ENCODE peak calls at places on chromosome 3, in five cellular contexts. One of them, this sample, is unnamed.
A peak's percentile ranks its signal among the peaks of the same experiment; 100 is the strongest.

GRCh38 chr3:141462176-141462859 is 24.5 kb upstream of the RASA2 start:
- DNase-seq in thoracic aorta: no peak
- DNase-seq in psoas muscle: no peak
- DNase-seq in suprapubic skin: no peak
- DNase-seq in astrocyte of the spinal cord: no peak
- DNase-seq in this sample: no peak

GRCh38 chr3:14397531-14397930 is 4.9 kb upstream of the SLC6A6 start:
- DNase-seq in astrocyte of the spinal cord: no peak
- DNase-seq in thoracic aorta: no peak
- DNase-seq in suprapubic skin: no peak
- DNase-seq in psoas muscle: no peak
- DNase-seq in this sample: no peak

GRCh38 chr3:119322021-119322522 is 27.9 kb downstream of the ARHGAP31 start:
- DNase-seq in suprapubic skin: no peak
- DNase-seq in astrocyte of the spinal cord: peak; percentile 52
- DNase-seq in psoas muscle: no peak
- DNase-seq in thoracic aorta: no peak
- DNase-seq in this sample: no peak

GRCh38 chr3:14391033-14391432 is 11.4 kb upstream of the SLC6A6 start:
- DNase-seq in suprapubic skin: no peak
- DNase-seq in psoas muscle: peak; percentile 87
- DNase-seq in thoracic aorta: no peak
- DNase-seq in astrocyte of the spinal cord: peak; percentile 24
- DNase-seq in this sample: no peak

GRCh38 chr3:67790043-67790442 is 135.6 kb upstream of the SUCLG2 start:
- DNase-seq in suprapubic skin: no peak
- DNase-seq in psoas muscle: no peak
- DNase-seq in thoracic aorta: no peak
- DNase-seq in astrocyte of the spinal cord: peak; percentile 52
- DNase-seq in this sample: peak; percentile 53

GRCh38 chr3:38472342-38472741 is 18.7 kb downstream of the ACVR2B start:
- DNase-seq in thoracic aorta: no peak
- DNase-seq in psoas muscle: no peak
- DNase-seq in suprapubic skin: no peak
- DNase-seq in astrocyte of the spinal cord: no peak
- DNase-seq in this sample: no peak

GRCh38 chr3:15665510-15666150 is 64.1 kb downstream of the BTD start:
- DNase-seq in astrocyte of the spinal cord: peak; percentile 36
- DNase-seq in psoas muscle: no peak
- DNase-seq in suprapubic skin: no peak
- DNase-seq in thoracic aorta: no peak
- DNase-seq in this sample: no peak

GRCh38 chr3:141659821-141660597 is 78.1 kb upstream of the RNF7 start:
- DNase-seq in suprapubic skin: peak; percentile 86
- DNase-seq in astrocyte of the spinal cord: peak; percentile 20
- DNase-seq in psoas muscle: peak; percentile 66
- DNase-seq in thoracic aorta: peak; percentile 9
- DNase-seq in this sample: peak; percentile 88

GRCh38 chr3:38600551-38600950 is 48.9 kb downstream of the SCN5A start:
- DNase-seq in astrocyte of the spinal cord: no peak
- DNase-seq in suprapubic skin: no peak
- DNase-seq in psoas muscle: peak; percentile 4
- DNase-seq in thoracic aorta: no peak
- DNase-seq in this sample: no peak

GRCh38 chr3:122680381-122681293 is at the start of gene PARP14:
- DNase-seq in astrocyte of the spinal cord: peak; percentile 77
- DNase-seq in psoas muscle: peak; percentile 73
- DNase-seq in suprapubic skin: peak; percentile 84
- DNase-seq in thoracic aorta: no peak
- DNase-seq in this sample: peak; percentile 50

GRCh38 chr3:195909645-195910498 is 1.5 kb upstream of the TNK2 start:
- DNase-seq in astrocyte of the spinal cord: peak; percentile 83
- DNase-seq in thoracic aorta: no peak
- DNase-seq in psoas muscle: peak; percentile 95
- DNase-seq in suprapubic skin: peak; percentile 90
- DNase-seq in this sample: peak; percentile 89

GRCh38 chr3:131217296-131217741 is 164.3 kb upstream of the NUDT16 start:
- DNase-seq in astrocyte of the spinal cord: peak; percentile 77
- DNase-seq in suprapubic skin: no peak
- DNase-seq in thoracic aorta: no peak
- DNase-seq in psoas muscle: no peak
- DNase-seq in this sample: no peak

GRCh38 chr3:50269977-50270413 is 1.0 kb downstream of the SEMA3B start:
- DNase-seq in astrocyte of the spinal cord: no peak
- DNase-seq in psoas muscle: no peak
- DNase-seq in thoracic aorta: no peak
- DNase-seq in suprapubic skin: no peak
- DNase-seq in this sample: no peak

GRCh38 chr3:112437146-112438022 is 61.9 kb downstream of the BTLA start:
- DNase-seq in astrocyte of the spinal cord: peak; percentile 29
- DNase-seq in psoas muscle: no peak
- DNase-seq in thoracic aorta: no peak
- DNase-seq in suprapubic skin: no peak
- DNase-seq in this sample: no peak

GRCh38 chr3:127678315-127678599 is 5.5 kb downstream of the ABTB1 start:
- DNase-seq in thoracic aorta: no peak
- DNase-seq in astrocyte of the spinal cord: no peak
- DNase-seq in psoas muscle: no peak
- DNase-seq in suprapubic skin: no peak
- DNase-seq in this sample: no peak

GRCh38 chr3:38334656-38335055 is 11.9 kb upstream of the XYLB start:
- DNase-seq in suprapubic skin: no peak
- DNase-seq in psoas muscle: no peak
- DNase-seq in astrocyte of the spinal cord: peak; percentile 83
- DNase-seq in thoracic aorta: no peak
- DNase-seq in this sample: no peak

GRCh38 chr3:156739976-156740375 is 65.6 kb downstream of the TIPARP start:
- DNase-seq in astrocyte of the spinal cord: no peak
- DNase-seq in suprapubic skin: no peak
- DNase-seq in psoas muscle: no peak
- DNase-seq in thoracic aorta: no peak
- DNase-seq in this sample: no peak

GRCh38 chr3:93904568-93904967 is 69.1 kb downstream of the PROS1 start:
- DNase-seq in psoas muscle: no peak
- DNase-seq in astrocyte of the spinal cord: no peak
- DNase-seq in thoracic aorta: no peak
- DNase-seq in suprapubic skin: no peak
- DNase-seq in this sample: no peak

GRCh38 chr3:45205126-45205525 is 21.0 kb downstream of the TMEM158 start:
- DNase-seq in astrocyte of the spinal cord: no peak
- DNase-seq in psoas muscle: no peak
- DNase-seq in thoracic aorta: no peak
- DNase-seq in suprapubic skin: no peak
- DNase-seq in this sample: no peak

GRCh38 chr3:146889616-146890015 is 284.5 kb upstream of the PLSCR5 start:
- DNase-seq in psoas muscle: no peak
- DNase-seq in thoracic aorta: no peak
- DNase-seq in astrocyte of the spinal cord: no peak
- DNase-seq in suprapubic skin: no peak
- DNase-seq in this sample: no peak

GRCh38 chr3:50491023-50491422 is 12.4 kb downstream of the CACNA2D2 start:
- DNase-seq in thoracic aorta: no peak
- DNase-seq in suprapubic skin: no peak
- DNase-seq in astrocyte of the spinal cord: no peak
- DNase-seq in psoas muscle: no peak
- DNase-seq in this sample: no peak

GRCh38 chr3:73572371-73572770 is 52.4 kb downstream of the PDZRN3 start:
- DNase-seq in suprapubic skin: no peak
- DNase-seq in thoracic aorta: no peak
- DNase-seq in psoas muscle: no peak
- DNase-seq in astrocyte of the spinal cord: no peak
- DNase-seq in this sample: peak; percentile 42

GRCh38 chr3:69014022-69014580 is 617 bp upstream of the EOGT start:
- DNase-seq in psoas muscle: no peak
- DNase-seq in thoracic aorta: no peak
- DNase-seq in astrocyte of the spinal cord: no peak
- DNase-seq in suprapubic skin: no peak
- DNase-seq in this sample: no peak

GRCh38 chr3:187259171-187259570 is 32.4 kb downstream of the MASP1 start:
- DNase-seq in astrocyte of the spinal cord: no peak
- DNase-seq in suprapubic skin: no peak
- DNase-seq in psoas muscle: no peak
- DNase-seq in thoracic aorta: no peak
- DNase-seq in this sample: no peak
- TF ChIP-seq CTCF in astrocyte of the spinal cord: no peak
- TF ChIP-seq CTCF in suprapubic skin: no peak
- TF ChIP-seq CTCF in psoas muscle: no peak
- TF ChIP-seq CTCF in thoracic aorta: no peak
- TF ChIP-seq CTCF in this sample: no peak

GRCh38 chr3:115975796-115976195 is 352.5 kb downstream of the GAP43 start:
- DNase-seq in suprapubic skin: no peak
- DNase-seq in astrocyte of the spinal cord: no peak
- DNase-seq in psoas muscle: no peak
- DNase-seq in thoracic aorta: no peak
- DNase-seq in this sample: no peak

GRCh38 chr3:115975353-115975752 is 352.0 kb downstream of the GAP43 start:
- DNase-seq in suprapubic skin: no peak
- DNase-seq in thoracic aorta: no peak
- DNase-seq in psoas muscle: no peak
- DNase-seq in astrocyte of the spinal cord: peak; percentile 88
- DNase-seq in this sample: no peak

GRCh38 chr3:115974940-115975339 is 351.6 kb downstream of the GAP43 start:
- DNase-seq in suprapubic skin: no peak
- DNase-seq in thoracic aorta: no peak
- DNase-seq in psoas muscle: no peak
- DNase-seq in astrocyte of the spinal cord: no peak
- DNase-seq in this sample: no peak

GRCh38 chr3:115980709-115981108 is 357.4 kb downstream of the GAP43 start:
- DNase-seq in astrocyte of the spinal cord: no peak
- DNase-seq in psoas muscle: no peak
- DNase-seq in thoracic aorta: no peak
- DNase-seq in suprapubic skin: no peak
- DNase-seq in this sample: no peak

GRCh38 chr3:115977866-115978265 is 354.6 kb downstream of the GAP43 start:
- DNase-seq in suprapubic skin: no peak
- DNase-seq in psoas muscle: no peak
- DNase-seq in thoracic aorta: no peak
- DNase-seq in astrocyte of the spinal cord: no peak
- DNase-seq in this sample: no peak
- TF ChIP-seq CTCF in suprapubic skin: no peak
- TF ChIP-seq CTCF in psoas muscle: no peak
- TF ChIP-seq CTCF in thoracic aorta: no peak
- TF ChIP-seq CTCF in astrocyte of the spinal cord: no peak
- TF ChIP-seq CTCF in this sample: no peak

GRCh38 chr3:149879872-149880271 is 66.9 kb downstream of the RNF13 start:
- DNase-seq in suprapubic skin: peak; percentile 80
- DNase-seq in thoracic aorta: no peak
- DNase-seq in psoas muscle: peak; percentile 68
- DNase-seq in astrocyte of the spinal cord: peak; percentile 72
- DNase-seq in this sample: peak; percentile 58
- TF ChIP-seq CTCF in suprapubic skin: peak; percentile 22
- TF ChIP-seq CTCF in thoracic aorta: peak; percentile 55
- TF ChIP-seq CTCF in psoas muscle: peak; percentile 61
- TF ChIP-seq CTCF in astrocyte of the spinal cord: peak; percentile 72
- TF ChIP-seq CTCF in this sample: peak; percentile 57

DNA sequence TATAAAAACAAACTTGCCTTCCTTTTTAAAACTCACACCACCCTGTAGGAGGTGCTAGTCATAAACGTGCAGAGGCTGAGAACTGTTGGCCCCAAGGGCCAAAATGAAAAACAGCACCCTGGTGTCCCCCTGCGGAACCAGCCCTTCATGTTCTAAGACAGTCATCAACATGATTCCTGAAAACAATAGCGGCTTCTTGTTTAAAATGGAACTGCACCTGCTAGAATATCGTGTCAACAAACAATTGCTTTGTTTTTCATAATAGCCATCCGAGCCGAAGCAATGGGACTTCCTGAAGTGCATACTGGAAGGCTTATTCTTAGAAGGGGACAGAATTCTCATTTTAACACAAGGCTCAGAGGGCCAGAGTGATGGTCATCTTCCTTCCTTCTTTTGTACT is 43.7 kb downstream of the MECOM start:
- DNase-seq in psoas muscle: no peak
- DNase-seq in thoracic aorta: no peak
- DNase-seq in suprapubic skin: no peak
- DNase-seq in astrocyte of the spinal cord: no peak
- DNase-seq in this sample: no peak
- TF ChIP-seq CTCF in psoas muscle: peak; percentile 10
- TF ChIP-seq CTCF in thoracic aorta: no peak
- TF ChIP-seq CTCF in suprapubic skin: no peak
- TF ChIP-seq CTCF in astrocyte of the spinal cord: no peak
- TF ChIP-seq CTCF in this sample: peak; percentile 8

GRCh38 chr3:137792633-137793271 is 28.6 kb downstream of the SOX14 start:
- DNase-seq in thoracic aorta: no peak
- DNase-seq in astrocyte of the spinal cord: no peak
- DNase-seq in suprapubic skin: no peak
- DNase-seq in psoas muscle: no peak
- DNase-seq in this sample: no peak
- TF ChIP-seq CTCF in thoracic aorta: no peak
- TF ChIP-seq CTCF in astrocyte of the spinal cord: peak; percentile 50
- TF ChIP-seq CTCF in suprapubic skin: peak; percentile 43
- TF ChIP-seq CTCF in psoas muscle: peak; percentile 23
- TF ChIP-seq CTCF in this sample: peak; percentile 37

GRCh38 chr3:126407412-126408044 is 12.8 kb downstream of the CFAP100 start:
- DNase-seq in thoracic aorta: no peak
- DNase-seq in suprapubic skin: no peak
- DNase-seq in astrocyte of the spinal cord: no peak
- DNase-seq in psoas muscle: no peak
- DNase-seq in this sample: no peak
- TF ChIP-seq CTCF in thoracic aorta: no peak
- TF ChIP-seq CTCF in suprapubic skin: no peak
- TF ChIP-seq CTCF in astrocyte of the spinal cord: no peak
- TF ChIP-seq CTCF in psoas muscle: no peak
- TF ChIP-seq CTCF in this sample: no peak

GRCh38 chr3:46709147-46709654 is 8.0 kb downstream of the TMIE start:
- DNase-seq in thoracic aorta: no peak
- DNase-seq in psoas muscle: peak; percentile 42
- DNase-seq in suprapubic skin: no peak
- DNase-seq in astrocyte of the spinal cord: no peak
- DNase-seq in this sample: no peak
- TF ChIP-seq CTCF in thoracic aorta: no peak
- TF ChIP-seq CTCF in psoas muscle: no peak
- TF ChIP-seq CTCF in suprapubic skin: no peak
- TF ChIP-seq CTCF in astrocyte of the spinal cord: no peak
- TF ChIP-seq CTCF in this sample: no peak

DNA sequence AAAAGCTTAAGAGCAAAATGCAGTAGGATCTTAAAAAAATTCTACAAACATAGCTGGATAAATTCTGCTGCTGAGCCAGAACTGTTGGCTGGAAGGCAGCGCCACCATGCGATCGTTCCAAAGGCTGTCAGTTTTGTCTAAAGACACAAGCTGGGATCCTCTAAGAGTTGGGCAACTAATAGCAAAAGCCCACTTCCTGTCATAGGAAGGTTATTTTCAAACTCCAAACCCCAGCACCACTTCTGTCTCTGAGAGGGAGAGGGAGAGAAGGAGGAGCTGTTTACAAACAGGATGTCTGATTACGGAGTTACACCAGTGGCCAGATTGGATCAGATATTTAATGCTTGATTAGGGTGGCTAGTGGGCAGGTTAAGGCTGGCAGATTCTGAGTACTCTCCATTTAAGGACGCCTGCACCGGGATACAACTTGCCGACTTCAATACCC is 44.0 kb downstream of the EIF4E3 start:
- DNase-seq in astrocyte of the spinal cord: peak; percentile 74
- DNase-seq in thoracic aorta: no peak
- DNase-seq in suprapubic skin: no peak
- DNase-seq in psoas muscle: peak; percentile 69
- DNase-seq in this sample: peak; percentile 67
- TF ChIP-seq CTCF in astrocyte of the spinal cord: peak; percentile 93
- TF ChIP-seq CTCF in thoracic aorta: peak; percentile 39
- TF ChIP-seq CTCF in suprapubic skin: peak; percentile 65
- TF ChIP-seq CTCF in psoas muscle: peak; percentile 50
- TF ChIP-seq CTCF in this sample: peak; percentile 85

GRCh38 chr3:168249539-168250414 is 154.1 kb upstream of the GOLIM4 start:
- DNase-seq in psoas muscle: peak; percentile 82
- DNase-seq in astrocyte of the spinal cord: peak; percentile 79
- DNase-seq in thoracic aorta: no peak
- DNase-seq in suprapubic skin: peak; percentile 83
- DNase-seq in this sample: peak; percentile 90
- TF ChIP-seq CTCF in psoas muscle: peak; percentile 10
- TF ChIP-seq CTCF in astrocyte of the spinal cord: peak; percentile 48
- TF ChIP-seq CTCF in thoracic aorta: peak; percentile 11
- TF ChIP-seq CTCF in suprapubic skin: no peak
- TF ChIP-seq CTCF in this sample: peak; percentile 19